ENCODE peak calls at places on chromosome 19, in eight cellular contexts. K is testis, Z is ovary, G is vagina, A is tibial nerve, L is upper lobe of left lung, I is sigmoid colon, N is A549. M is an unnamed sample. For H3K4me1, the result is how much of the 10 kb centered on the place peaks cover.

GRCh38 chr19:35785087-35785627 is 9.8 kb downstream of the ARHGAP33 start:
- DNase-seq in K (no peak), Z (no peak), G (no peak), A (no peak), L (no peak), I (no peak), N (no peak), M (no peak)

GRCh38 chr19:18424890-18425514 is 5.8 kb downstream of the SSBP4 start:
- DNase-seq in K (no peak), Z (peak), G (no peak), A (no peak), L (no peak), I (peak), N (no peak), M (no peak)

GRCh38 chr19:7254590-7254989 is 39.6 kb downstream of the INSR start:
- DNase-seq in K (no peak), Z (no peak), G (no peak), A (no peak), L (no peak), I (no peak), N (no peak), M (no peak)

GRCh38 chr19:58450836-58451357 is 525 bp upstream of the ZNF324B start:
- DNase-seq in K (no peak), Z (no peak), G (no peak), A (peak), L (no peak), I (no peak), N (no peak), M (no peak)

GRCh38 chr19:46748325-46749109 is 2.3 kb upstream of the STRN4 start:
- DNase-seq in K (peak), Z (peak), G (no peak), A (peak), L (peak), I (no peak), N (peak), M (peak)

GRCh38 chr19:44848036-44848804 is 2.1 kb downstream of the NECTIN2 start:
- DNase-seq in K (peak), Z (peak), G (no peak), A (no peak), L (no peak), I (peak), N (no peak), M (peak)

GRCh38 chr19:30208661-30209060 is 163.5 kb upstream of the ZNF536 start:
- DNase-seq in K (no peak), Z (no peak), G (no peak), A (no peak), L (no peak), I (no peak), N (no peak), M (no peak)

GRCh38 chr19:41405776-41406175 is 8.2 kb downstream of the BCKDHA start:
- DNase-seq in K (no peak), Z (no peak), G (no peak), A (no peak), L (no peak), I (no peak), N (no peak), M (no peak)

GRCh38 chr19:50174100-50174793 is 11.2 kb upstream of the IZUMO2 start:
- DNase-seq in K (no peak), Z (no peak), G (no peak), A (no peak), L (no peak), I (no peak), N (no peak), M (no peak)

GRCh38 chr19:46515879-46516350 is 20.2 kb upstream of the PNMA8B start:
- DNase-seq in K (no peak), Z (no peak), G (no peak), A (no peak), L (no peak), I (no peak), N (peak), M (no peak)

GRCh38 chr19:55603581-55604292 is 1.7 kb upstream of the ZNF865 start:
- DNase-seq in K (no peak), Z (peak), G (no peak), A (no peak), L (no peak), I (no peak), N (no peak), M (no peak)

GRCh38 chr19:4831351-4832340 is at the start of gene TICAM1:
- DNase-seq in K (peak), Z (peak), G (no peak), A (peak), L (peak), I (peak), N (peak), M (peak)

GRCh38 chr19:2032296-2032941 is 16.9 kb upstream of the BTBD2 start:
- DNase-seq in K (peak), Z (peak), G (peak), A (peak), L (peak), I (peak), N (peak), M (peak)
- H3K4me1 ChIP-seq in K (under half), Z (under half), G (half or more), A (half or more), L (half or more), I (half or more), N (under half), M (under half)

GRCh38 chr19:38717051-38717450 is 27.2 kb downstream of the CAPN12 start:
- DNase-seq in K (no peak), Z (no peak), G (no peak), A (no peak), L (no peak), I (no peak), N (no peak), M (no peak)

GRCh38 chr19:38717855-38718254 is 26.4 kb downstream of the CAPN12 start:
- DNase-seq in K (no peak), Z (no peak), G (no peak), A (no peak), L (no peak), I (no peak), N (no peak), M (no peak)

GRCh38 chr19:38720559-38721236 is 23.6 kb downstream of the CAPN12 start:
- DNase-seq in K (no peak), Z (no peak), G (no peak), A (no peak), L (no peak), I (no peak), N (no peak), M (no peak)

GRCh38 chr19:38719761-38720558 is 24.3 kb downstream of the CAPN12 start:
- DNase-seq in K (no peak), Z (no peak), G (no peak), A (no peak), L (no peak), I (no peak), N (no peak), M (no peak)

GRCh38 chr19:38718747-38719543 is 25.3 kb downstream of the CAPN12 start:
- DNase-seq in K (no peak), Z (no peak), G (no peak), A (no peak), L (no peak), I (peak), N (peak), M (no peak)
- TF ChIP-seq POLR2A in K (no peak), Z (no peak), G (no peak), A (no peak), L (no peak), I (no peak), N (no peak), M (no peak)

GRCh38 chr19:54002495-54003315 is 11.3 kb downstream of the CACNG6 start:
- DNase-seq in K (no peak), Z (no peak), G (no peak), A (no peak), L (no peak), I (no peak), N (no peak), M (no peak)

GRCh38 chr19:54001496-54001895 is 10.1 kb downstream of the CACNG6 start:
- DNase-seq in K (no peak), Z (no peak), G (no peak), A (no peak), L (no peak), I (no peak), N (no peak), M (no peak)

GRCh38 chr19:53999694-54000093 is 8.3 kb downstream of the CACNG6 start:
- DNase-seq in K (no peak), Z (no peak), G (no peak), A (no peak), L (no peak), I (no peak), N (no peak), M (no peak)

GRCh38 chr19:53994811-53995210 is 3.4 kb downstream of the CACNG6 start:
- DNase-seq in K (no peak), Z (no peak), G (no peak), A (no peak), L (no peak), I (no peak), N (no peak), M (no peak)

GRCh38 chr19:53998223-53998622 is 6.8 kb downstream of the CACNG6 start:
- DNase-seq in K (no peak), Z (no peak), G (no peak), A (no peak), L (no peak), I (no peak), N (no peak), M (no peak)
- H3K4me1 ChIP-seq in K (under half), Z (under half), G (under half), A (under half), L (under half), I (under half), N (under half), M (under half)

GRCh38 chr19:53161123-53161522 is 2.3 kb upstream of the ZNF347 start:
- DNase-seq in K (no peak), Z (no peak), G (no peak), A (no peak), L (no peak), I (no peak), N (no peak), M (no peak)
- TF ChIP-seq POLR2A in K (no peak), Z (no peak), G (no peak), A (no peak), L (no peak), I (no peak), N (no peak), M (no peak)

GRCh38 chr19:17077447-17078028 is 2.0 kb downstream of the MYO9B start:
- DNase-seq in K (no peak), Z (no peak), G (no peak), A (no peak), L (no peak), I (no peak), N (no peak), M (no peak)

GRCh38 chr19:17075035-17075859 is at the start of the genes HAUS8 and MYO9B:
- DNase-seq in K (peak), Z (peak), G (peak), A (peak), L (peak), I (peak), N (peak), M (peak)

GRCh38 chr19:17074628-17075034 is 621 bp downstream of the HAUS8 start:
- DNase-seq in K (no peak), Z (no peak), G (no peak), A (no peak), L (no peak), I (no peak), N (no peak), M (no peak)

GRCh38 chr19:17076539-17076919 is 952 bp downstream of the MYO9B start:
- DNase-seq in K (no peak), Z (no peak), G (no peak), A (no peak), L (no peak), I (no peak), N (no peak), M (peak)

DNA sequence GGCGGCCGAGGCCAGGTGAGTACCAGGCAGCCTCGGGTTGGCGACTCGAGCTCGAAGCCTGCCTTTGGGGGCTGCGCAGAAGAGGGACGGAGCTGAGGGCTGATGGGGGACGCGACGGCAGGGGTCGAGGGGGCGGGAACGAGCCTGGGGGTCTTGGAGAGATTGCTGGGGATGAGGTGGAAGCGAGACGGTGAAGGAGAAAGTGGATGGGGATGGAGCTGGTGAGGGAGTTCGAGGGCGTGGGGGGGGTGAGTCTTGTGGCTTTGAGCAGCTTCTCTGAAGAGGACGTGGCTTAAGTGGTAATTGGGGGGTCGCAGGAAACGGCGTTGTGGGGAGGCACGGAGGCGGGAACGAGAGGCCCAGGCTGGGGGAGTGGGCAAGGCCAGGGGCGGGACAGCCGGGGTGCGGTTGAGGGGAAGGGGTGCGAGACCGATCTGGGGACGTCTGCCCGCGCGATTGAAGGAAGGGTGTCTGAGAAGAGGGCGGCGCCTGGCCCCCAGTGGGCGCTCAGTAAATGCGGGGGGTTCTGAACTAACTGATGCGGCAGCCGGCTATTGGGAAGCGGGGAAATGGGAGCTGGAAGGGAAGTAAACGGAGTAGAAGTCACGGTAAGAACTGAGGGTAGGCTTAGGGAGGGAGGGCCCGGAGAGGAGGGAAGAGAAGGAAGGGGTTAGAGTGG is 422 bp downstream of the MYO9B start:
- DNase-seq in K (no peak), Z (no peak), G (no peak), A (no peak), L (peak), I (peak), N (no peak), M (peak)
- H3K4me1 ChIP-seq in K (under half), Z (under half), G (half or more), A (under half), L (half or more), I (half or more), N (under half), M (under half)

GRCh38 chr19:43779147-43779819 is 1.5 kb downstream of the KCNN4 start:
- DNase-seq in K (no peak), Z (no peak), G (no peak), A (no peak), L (peak), I (no peak), N (no peak), M (peak)

GRCh38 chr19:43781630-43782310 is 997 bp upstream of the KCNN4 start:
- DNase-seq in K (no peak), Z (no peak), G (no peak), A (no peak), L (no peak), I (no peak), N (no peak), M (peak)

GRCh38 chr19:43782311-43782660 is 1.5 kb upstream of the KCNN4 start:
- DNase-seq in K (no peak), Z (no peak), G (no peak), A (no peak), L (no peak), I (no peak), N (no peak), M (no peak)

GRCh38 chr19:43779820-43780219 is 953 bp downstream of the KCNN4 start:
- DNase-seq in K (no peak), Z (no peak), G (no peak), A (no peak), L (no peak), I (no peak), N (peak), M (peak)

GRCh38 chr19:43780706-43781525 is at the start of gene KCNN4:
- DNase-seq in K (no peak), Z (no peak), G (no peak), A (no peak), L (no peak), I (no peak), N (peak), M (peak)
- TF ChIP-seq POLR2A in K (no peak), Z (no peak), G (no peak), A (no peak), L (no peak), I (no peak), N (peak), M (peak)

GRCh38 chr19:15429825-15430467 is 11.2 kb upstream of the AKAP8L start:
- DNase-seq in K (no peak), Z (no peak), G (no peak), A (no peak), L (no peak), I (no peak), N (no peak), M (no peak)
- H3K4me1 ChIP-seq in K (under half), Z (under half), G (under half), A (under half), L (under half), I (under half), N (under half), M (under half)